ENCODE peak calls at places on chromosomes 12 and 14, in seven cellular contexts. One of them, this sample, is unnamed.

GRCh38 chr12:42886160-42886559 is 296.6 kb upstream of the PRICKLE1 start:
- DNase-seq in osteoblast: no peak
- DNase-seq in dorsolateral prefrontal cortex: no peak
- DNase-seq in left lung: no peak
- DNase-seq in heart left ventricle: no peak
- DNase-seq in upper lobe of right lung: no peak
- DNase-seq in CD8-positive, alpha-beta T cell: no peak
- DNase-seq in this sample: no peak

GRCh38 chr14:61409782-61410181 is 88.4 kb downstream of the PRKCH start:
- DNase-seq in upper lobe of right lung: no peak
- DNase-seq in CD8-positive, alpha-beta T cell: no peak
- DNase-seq in left lung: no peak
- DNase-seq in osteoblast: no peak
- DNase-seq in dorsolateral prefrontal cortex: no peak
- DNase-seq in heart left ventricle: no peak
- DNase-seq in this sample: no peak

GRCh38 chr12:109458086-109458485 is 19.0 kb downstream of the KCTD10 start:
- DNase-seq in CD8-positive, alpha-beta T cell: no peak
- DNase-seq in osteoblast: peak; percentile 83
- DNase-seq in left lung: no peak
- DNase-seq in upper lobe of right lung: no peak
- DNase-seq in heart left ventricle: no peak
- DNase-seq in dorsolateral prefrontal cortex: no peak
- DNase-seq in this sample: no peak

GRCh38 chr12:3083949-3084348 is 6.8 kb downstream of the TSPAN9 start:
- DNase-seq in upper lobe of right lung: no peak
- DNase-seq in CD8-positive, alpha-beta T cell: no peak
- DNase-seq in heart left ventricle: peak; percentile 61
- DNase-seq in osteoblast: peak; percentile 42
- DNase-seq in left lung: no peak
- DNase-seq in dorsolateral prefrontal cortex: no peak
- DNase-seq in this sample: no peak

GRCh38 chr14:79842270-79842669 is 369.0 kb downstream of the DIO2 start:
- DNase-seq in upper lobe of right lung: no peak
- DNase-seq in osteoblast: no peak
- DNase-seq in left lung: no peak
- DNase-seq in heart left ventricle: peak; percentile 34
- DNase-seq in CD8-positive, alpha-beta T cell: no peak
- DNase-seq in dorsolateral prefrontal cortex: no peak
- DNase-seq in this sample: no peak

GRCh38 chr12:19624000-19624399 is 184.7 kb downstream of the AEBP2 start:
- DNase-seq in upper lobe of right lung: no peak
- DNase-seq in heart left ventricle: no peak
- DNase-seq in dorsolateral prefrontal cortex: no peak
- DNase-seq in left lung: no peak
- DNase-seq in CD8-positive, alpha-beta T cell: no peak
- DNase-seq in osteoblast: no peak
- DNase-seq in this sample: no peak

GRCh38 chr14:70642313-70643235 is 858 bp downstream of the TTC9 start:
- DNase-seq in upper lobe of right lung: peak; percentile 66
- DNase-seq in dorsolateral prefrontal cortex: no peak
- DNase-seq in left lung: peak; percentile 79
- DNase-seq in osteoblast: peak; percentile 75
- DNase-seq in heart left ventricle: peak; percentile 25
- DNase-seq in CD8-positive, alpha-beta T cell: no peak
- DNase-seq in this sample: no peak

GRCh38 chr12:5034605-5035004 is 9.1 kb upstream of the KCNA5 start:
- DNase-seq in CD8-positive, alpha-beta T cell: no peak
- DNase-seq in dorsolateral prefrontal cortex: no peak
- DNase-seq in heart left ventricle: no peak
- DNase-seq in osteoblast: no peak
- DNase-seq in left lung: no peak
- DNase-seq in upper lobe of right lung: no peak
- DNase-seq in this sample: no peak

GRCh38 chr14:80942158-80942738 is 710 bp upstream of the CEP128 start:
- DNase-seq in upper lobe of right lung: no peak
- DNase-seq in left lung: no peak
- DNase-seq in dorsolateral prefrontal cortex: no peak
- DNase-seq in osteoblast: no peak
- DNase-seq in CD8-positive, alpha-beta T cell: no peak
- DNase-seq in heart left ventricle: no peak
- DNase-seq in this sample: no peak

GRCh38 chr12:111791507-111791906 is 24.8 kb downstream of the ALDH2 start:
- DNase-seq in upper lobe of right lung: no peak
- DNase-seq in left lung: no peak
- DNase-seq in dorsolateral prefrontal cortex: no peak
- DNase-seq in osteoblast: peak; percentile 46
- DNase-seq in CD8-positive, alpha-beta T cell: no peak
- DNase-seq in heart left ventricle: no peak
- DNase-seq in this sample: no peak

GRCh38 chr12:111785651-111786050 is 18.9 kb downstream of the ALDH2 start:
- DNase-seq in left lung: no peak
- DNase-seq in heart left ventricle: no peak
- DNase-seq in dorsolateral prefrontal cortex: no peak
- DNase-seq in upper lobe of right lung: no peak
- DNase-seq in CD8-positive, alpha-beta T cell: no peak
- DNase-seq in osteoblast: peak; percentile 86
- DNase-seq in this sample: no peak

GRCh38 chr12:111784953-111785352 is 18.2 kb downstream of the ALDH2 start:
- DNase-seq in left lung: peak; percentile 17
- DNase-seq in dorsolateral prefrontal cortex: no peak
- DNase-seq in heart left ventricle: no peak
- DNase-seq in upper lobe of right lung: no peak
- DNase-seq in osteoblast: peak; percentile 26
- DNase-seq in CD8-positive, alpha-beta T cell: no peak
- DNase-seq in this sample: no peak

GRCh38 chr12:111789779-111790178 is 23.0 kb downstream of the ALDH2 start:
- DNase-seq in upper lobe of right lung: no peak
- DNase-seq in dorsolateral prefrontal cortex: no peak
- DNase-seq in CD8-positive, alpha-beta T cell: no peak
- DNase-seq in heart left ventricle: no peak
- DNase-seq in left lung: peak; percentile 17
- DNase-seq in osteoblast: no peak
- DNase-seq in this sample: no peak

DNA sequence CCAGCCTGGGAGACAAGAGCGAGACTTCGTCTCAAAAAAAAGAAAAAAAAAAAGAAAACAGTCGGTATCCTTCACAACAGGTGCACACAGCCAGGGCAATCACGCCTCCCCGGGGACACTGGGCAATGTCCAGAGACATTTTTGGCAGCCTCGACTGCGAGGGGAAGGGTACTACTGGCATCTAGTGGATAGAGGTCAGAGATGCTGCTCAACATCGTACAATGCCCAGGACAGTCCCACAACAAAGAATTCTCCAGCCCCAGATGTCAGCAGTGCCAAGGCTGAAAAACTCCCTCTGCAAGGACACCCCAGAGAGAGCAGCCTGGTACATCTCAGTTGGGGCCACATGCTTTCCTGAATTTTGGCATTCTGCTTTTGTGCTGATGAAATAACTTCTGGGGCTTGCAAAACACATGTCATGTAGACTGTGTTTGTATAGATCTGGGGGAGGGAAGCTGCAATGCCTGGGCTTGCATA is 21.5 kb downstream of the ALDH2 start:
- DNase-seq in CD8-positive, alpha-beta T cell: no peak
- DNase-seq in left lung: peak; percentile 47
- DNase-seq in dorsolateral prefrontal cortex: no peak
- DNase-seq in heart left ventricle: no peak
- DNase-seq in upper lobe of right lung: no peak
- DNase-seq in osteoblast: peak; percentile 52
- DNase-seq in this sample: no peak
- TF ChIP-seq CTCF in CD8-positive, alpha-beta T cell: no peak
- TF ChIP-seq CTCF in left lung: peak; percentile 37
- TF ChIP-seq CTCF in dorsolateral prefrontal cortex: peak; percentile 37
- TF ChIP-seq CTCF in heart left ventricle: no peak
- TF ChIP-seq CTCF in upper lobe of right lung: peak; percentile 40
- TF ChIP-seq CTCF in osteoblast: peak; percentile 26
- TF ChIP-seq CTCF in this sample: no peak

GRCh38 chr12:57039016-57039798 is 10.7 kb downstream of the MYO1A start:
- DNase-seq in upper lobe of right lung: no peak
- DNase-seq in osteoblast: no peak
- DNase-seq in dorsolateral prefrontal cortex: no peak
- DNase-seq in left lung: no peak
- DNase-seq in CD8-positive, alpha-beta T cell: no peak
- DNase-seq in heart left ventricle: no peak
- DNase-seq in this sample: no peak
- H3K27me3 ChIP-seq in upper lobe of right lung: no peaks in the 10 kb centered on the region
- H3K27me3 ChIP-seq in osteoblast: peaks cover 48% of the 10 kb centered on the region
- H3K27me3 ChIP-seq in dorsolateral prefrontal cortex: no peaks in the 10 kb centered on the region
- H3K27me3 ChIP-seq in left lung: no peaks in the 10 kb centered on the region
- H3K27me3 ChIP-seq in CD8-positive, alpha-beta T cell: no peaks in the 10 kb centered on the region
- H3K27me3 ChIP-seq in heart left ventricle: peaks cover 5% of the 10 kb centered on the region
- H3K27me3 ChIP-seq in this sample: no peaks in the 10 kb centered on the region

DNA sequence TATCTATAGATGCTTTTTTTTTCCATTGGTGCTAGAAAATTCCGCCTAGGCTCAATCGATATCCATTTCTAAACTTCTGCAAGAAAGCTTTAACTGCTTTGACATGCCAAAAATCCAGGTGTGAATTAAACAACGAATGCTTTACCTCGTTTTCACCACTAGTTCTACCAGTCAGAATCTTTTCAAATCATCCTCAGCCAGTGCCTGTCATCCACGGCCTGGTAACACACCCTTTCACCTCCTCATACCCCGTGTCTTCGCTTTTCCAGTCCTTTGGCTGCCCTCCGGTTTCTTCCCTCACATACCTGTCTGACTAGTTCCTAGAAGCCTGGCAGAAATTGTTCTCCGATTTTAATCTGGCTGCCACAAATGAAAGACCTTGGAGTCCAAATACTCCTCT is 1.4 kb upstream of the PHC1 start:
- DNase-seq in CD8-positive, alpha-beta T cell: no peak
- DNase-seq in upper lobe of right lung: no peak
- DNase-seq in heart left ventricle: no peak
- DNase-seq in dorsolateral prefrontal cortex: no peak
- DNase-seq in osteoblast: peak; percentile 35
- DNase-seq in left lung: no peak
- DNase-seq in this sample: no peak
- TF ChIP-seq CTCF in CD8-positive, alpha-beta T cell: peak; percentile 45
- TF ChIP-seq CTCF in upper lobe of right lung: no peak
- TF ChIP-seq CTCF in heart left ventricle: peak; percentile 10
- TF ChIP-seq CTCF in dorsolateral prefrontal cortex: peak; percentile 14
- TF ChIP-seq CTCF in osteoblast: no peak
- TF ChIP-seq CTCF in left lung: no peak
- TF ChIP-seq CTCF in this sample: no peak

GRCh38 chr12:52677126-52677525 is 3.1 kb downstream of the KRT1 start:
- DNase-seq in osteoblast: no peak
- DNase-seq in left lung: no peak
- DNase-seq in heart left ventricle: no peak
- DNase-seq in CD8-positive, alpha-beta T cell: no peak
- DNase-seq in dorsolateral prefrontal cortex: no peak
- DNase-seq in upper lobe of right lung: no peak
- DNase-seq in this sample: no peak
- H3K27me3 ChIP-seq in osteoblast: peaks cover 49% of the 10 kb centered on the region
- H3K27me3 ChIP-seq in left lung: peaks cover 17% of the 10 kb centered on the region
- H3K27me3 ChIP-seq in heart left ventricle: peaks cover 14% of the 10 kb centered on the region
- H3K27me3 ChIP-seq in CD8-positive, alpha-beta T cell: no peaks in the 10 kb centered on the region
- H3K27me3 ChIP-seq in dorsolateral prefrontal cortex: no peaks in the 10 kb centered on the region
- H3K27me3 ChIP-seq in upper lobe of right lung: no peaks in the 10 kb centered on the region
- H3K27me3 ChIP-seq in this sample: no peaks in the 10 kb centered on the region

This sample was measured in ascending aorta.